ENCODE peak calls at places on chromosomes 1 and 21, in seven cellular contexts. One of them, this sample, is unnamed.

GRCh38 chr1:100265562-100265930 is 470 bp upstream of the RTCA start:
- DNase-seq in right atrium auricular region: no peak
- DNase-seq in mammary epithelial cell: peak; percentile 48
- DNase-seq in tibial artery: no peak
- DNase-seq in BE2C: no peak
- DNase-seq in PC-3: peak; percentile 36
- DNase-seq in naive thymus-derived CD4-positive, alpha-beta T cell: no peak
- DNase-seq in this sample: no peak

GRCh38 chr1:171794085-171794484 is 12.6 kb downstream of the METTL13 start:
- DNase-seq in right atrium auricular region: no peak
- DNase-seq in mammary epithelial cell: peak; percentile 92
- DNase-seq in tibial artery: no peak
- DNase-seq in BE2C: no peak
- DNase-seq in PC-3: peak; percentile 95
- DNase-seq in naive thymus-derived CD4-positive, alpha-beta T cell: no peak
- DNase-seq in this sample: no peak

GRCh38 chr1:207007352-207008033 is 25.1 kb downstream of the C1orf116 start:
- DNase-seq in right atrium auricular region: no peak
- DNase-seq in mammary epithelial cell: peak; percentile 96
- DNase-seq in tibial artery: no peak
- DNase-seq in BE2C: no peak
- DNase-seq in PC-3: peak; percentile 100
- DNase-seq in naive thymus-derived CD4-positive, alpha-beta T cell: no peak
- DNase-seq in this sample: no peak

GRCh38 chr1:186152227-186152944 is 222.7 kb downstream of the TPR start:
- DNase-seq in right atrium auricular region: no peak
- DNase-seq in mammary epithelial cell: peak; percentile 91
- DNase-seq in tibial artery: no peak
- DNase-seq in BE2C: no peak
- DNase-seq in PC-3: peak; percentile 92
- DNase-seq in naive thymus-derived CD4-positive, alpha-beta T cell: no peak
- DNase-seq in this sample: no peak

GRCh38 chr1:54781023-54781723 is 16.9 kb upstream of the PARS2 start:
- DNase-seq in right atrium auricular region: no peak
- DNase-seq in mammary epithelial cell: no peak
- DNase-seq in tibial artery: no peak
- DNase-seq in BE2C: no peak
- DNase-seq in PC-3: no peak
- DNase-seq in naive thymus-derived CD4-positive, alpha-beta T cell: no peak
- DNase-seq in this sample: no peak

GRCh38 chr1:218444173-218444572 is 99.0 kb downstream of the TGFB2 start:
- DNase-seq in right atrium auricular region: no peak
- DNase-seq in mammary epithelial cell: no peak
- DNase-seq in tibial artery: no peak
- DNase-seq in BE2C: no peak
- DNase-seq in PC-3: no peak
- DNase-seq in naive thymus-derived CD4-positive, alpha-beta T cell: no peak
- DNase-seq in this sample: no peak

GRCh38 chr1:91791103-91791502 is 94.8 kb downstream of the TGFBR3 start:
- DNase-seq in right atrium auricular region: no peak
- DNase-seq in mammary epithelial cell: no peak
- DNase-seq in tibial artery: no peak
- DNase-seq in BE2C: no peak
- DNase-seq in PC-3: no peak
- DNase-seq in naive thymus-derived CD4-positive, alpha-beta T cell: no peak
- DNase-seq in this sample: no peak

GRCh38 chr1:33099290-33100118 is 18.6 kb downstream of the AZIN2 start:
- DNase-seq in right atrium auricular region: no peak
- DNase-seq in mammary epithelial cell: peak; percentile 100
- DNase-seq in tibial artery: no peak
- DNase-seq in BE2C: no peak
- DNase-seq in PC-3: peak; percentile 97
- DNase-seq in naive thymus-derived CD4-positive, alpha-beta T cell: peak; percentile 79
- DNase-seq in this sample: peak; percentile 30

GRCh38 chr1:47837866-47838561 is 159.2 kb downstream of the TRABD2B start:
- DNase-seq in right atrium auricular region: no peak
- DNase-seq in mammary epithelial cell: no peak
- DNase-seq in tibial artery: peak; percentile 37
- DNase-seq in BE2C: no peak
- DNase-seq in PC-3: no peak
- DNase-seq in naive thymus-derived CD4-positive, alpha-beta T cell: no peak
- DNase-seq in this sample: no peak

GRCh38 chr21:45386728-45387371 is 18.1 kb upstream of the COL18A1 start:
- DNase-seq in right atrium auricular region: peak; percentile 80
- DNase-seq in mammary epithelial cell: peak; percentile 56
- DNase-seq in tibial artery: peak; percentile 82
- DNase-seq in BE2C: peak; percentile 34
- DNase-seq in PC-3: peak; percentile 75
- DNase-seq in naive thymus-derived CD4-positive, alpha-beta T cell: no peak
- DNase-seq in this sample: no peak

GRCh38 chr21:39263372-39263771 is 50.1 kb downstream of the BRWD1 start:
- DNase-seq in right atrium auricular region: no peak
- DNase-seq in mammary epithelial cell: peak; percentile 24
- DNase-seq in tibial artery: no peak
- DNase-seq in BE2C: no peak
- DNase-seq in PC-3: peak; percentile 15
- DNase-seq in naive thymus-derived CD4-positive, alpha-beta T cell: no peak
- DNase-seq in this sample: no peak

GRCh38 chr1:51236548-51237312 is 657 bp downstream of the RNF11 start:
- DNase-seq in right atrium auricular region: peak; percentile 66
- DNase-seq in mammary epithelial cell: peak; percentile 44
- DNase-seq in tibial artery: peak; percentile 78
- DNase-seq in BE2C: peak; percentile 33
- DNase-seq in PC-3: peak; percentile 26
- DNase-seq in naive thymus-derived CD4-positive, alpha-beta T cell: peak; percentile 54
- DNase-seq in this sample: peak; percentile 13

GRCh38 chr1:37575692-37576091 is 19.0 kb downstream of the DNALI1 start:
- DNase-seq in right atrium auricular region: no peak
- DNase-seq in mammary epithelial cell: no peak
- DNase-seq in tibial artery: no peak
- DNase-seq in BE2C: no peak
- DNase-seq in PC-3: no peak
- DNase-seq in naive thymus-derived CD4-positive, alpha-beta T cell: no peak
- DNase-seq in this sample: no peak

GRCh38 chr1:237875291-237875690 is 15.4 kb downstream of the ZP4 start:
- DNase-seq in right atrium auricular region: no peak
- DNase-seq in mammary epithelial cell: no peak
- DNase-seq in tibial artery: no peak
- DNase-seq in BE2C: no peak
- DNase-seq in PC-3: peak; percentile 63
- DNase-seq in naive thymus-derived CD4-positive, alpha-beta T cell: no peak
- DNase-seq in this sample: no peak

GRCh38 chr1:43668956-43669355 is 19.0 kb downstream of the KDM4A start:
- DNase-seq in right atrium auricular region: no peak
- DNase-seq in mammary epithelial cell: peak; percentile 65
- DNase-seq in tibial artery: no peak
- DNase-seq in BE2C: no peak
- DNase-seq in PC-3: peak; percentile 74
- DNase-seq in naive thymus-derived CD4-positive, alpha-beta T cell: no peak
- DNase-seq in this sample: no peak

GRCh38 chr1:156485984-156486383 is 14.6 kb downstream of the MEF2D start:
- DNase-seq in right atrium auricular region: no peak
- DNase-seq in mammary epithelial cell: no peak
- DNase-seq in tibial artery: no peak
- DNase-seq in BE2C: no peak
- DNase-seq in PC-3: no peak
- DNase-seq in naive thymus-derived CD4-positive, alpha-beta T cell: no peak
- DNase-seq in this sample: no peak

GRCh38 chr1:152367436-152367835 is 7.6 kb upstream of the FLG2 start:
- DNase-seq in right atrium auricular region: no peak
- DNase-seq in mammary epithelial cell: peak; percentile 91
- DNase-seq in tibial artery: no peak
- DNase-seq in BE2C: no peak
- DNase-seq in PC-3: no peak
- DNase-seq in naive thymus-derived CD4-positive, alpha-beta T cell: no peak
- DNase-seq in this sample: no peak
- H3K9me3 ChIP-seq in right atrium auricular region: no peaks in the 10 kb centered on the region
- H3K9me3 ChIP-seq in mammary epithelial cell: no peaks in the 10 kb centered on the region
- H3K9me3 ChIP-seq in tibial artery: peaks cover 14% of the 10 kb centered on the region
- H3K9me3 ChIP-seq in BE2C: no peaks in the 10 kb centered on the region
- H3K9me3 ChIP-seq in PC-3: no peaks in the 10 kb centered on the region
- H3K9me3 ChIP-seq in naive thymus-derived CD4-positive, alpha-beta T cell: no peaks in the 10 kb centered on the region
- H3K9me3 ChIP-seq in this sample: no peaks in the 10 kb centered on the region

GRCh38 chr1:112876315-112876714 is 79.7 kb downstream of the SLC16A1 start:
- DNase-seq in right atrium auricular region: no peak
- DNase-seq in mammary epithelial cell: no peak
- DNase-seq in tibial artery: no peak
- DNase-seq in BE2C: no peak
- DNase-seq in PC-3: no peak
- DNase-seq in naive thymus-derived CD4-positive, alpha-beta T cell: no peak
- DNase-seq in this sample: no peak
- H3K9me3 ChIP-seq in right atrium auricular region: no peaks in the 10 kb centered on the region
- H3K9me3 ChIP-seq in mammary epithelial cell: no peaks in the 10 kb centered on the region
- H3K9me3 ChIP-seq in tibial artery: no peaks in the 10 kb centered on the region
- H3K9me3 ChIP-seq in BE2C: no peaks in the 10 kb centered on the region
- H3K9me3 ChIP-seq in PC-3: no peaks in the 10 kb centered on the region
- H3K9me3 ChIP-seq in naive thymus-derived CD4-positive, alpha-beta T cell: no peaks in the 10 kb centered on the region
- H3K9me3 ChIP-seq in this sample: no peaks in the 10 kb centered on the region

GRCh38 chr1:159030865-159031472 is 21.3 kb downstream of the IFI16 start:
- DNase-seq in right atrium auricular region: no peak
- DNase-seq in mammary epithelial cell: no peak
- DNase-seq in tibial artery: no peak
- DNase-seq in BE2C: no peak
- DNase-seq in PC-3: no peak
- DNase-seq in naive thymus-derived CD4-positive, alpha-beta T cell: no peak
- DNase-seq in this sample: no peak

GRCh38 chr1:159030311-159030710 is 20.6 kb downstream of the IFI16 start:
- DNase-seq in right atrium auricular region: no peak
- DNase-seq in mammary epithelial cell: no peak
- DNase-seq in tibial artery: no peak
- DNase-seq in BE2C: no peak
- DNase-seq in PC-3: no peak
- DNase-seq in naive thymus-derived CD4-positive, alpha-beta T cell: no peak
- DNase-seq in this sample: no peak

GRCh38 chr1:159023723-159024122 is 14.0 kb downstream of the IFI16 start:
- DNase-seq in right atrium auricular region: no peak
- DNase-seq in mammary epithelial cell: no peak
- DNase-seq in tibial artery: no peak
- DNase-seq in BE2C: no peak
- DNase-seq in PC-3: no peak
- DNase-seq in naive thymus-derived CD4-positive, alpha-beta T cell: no peak
- DNase-seq in this sample: no peak

DNA sequence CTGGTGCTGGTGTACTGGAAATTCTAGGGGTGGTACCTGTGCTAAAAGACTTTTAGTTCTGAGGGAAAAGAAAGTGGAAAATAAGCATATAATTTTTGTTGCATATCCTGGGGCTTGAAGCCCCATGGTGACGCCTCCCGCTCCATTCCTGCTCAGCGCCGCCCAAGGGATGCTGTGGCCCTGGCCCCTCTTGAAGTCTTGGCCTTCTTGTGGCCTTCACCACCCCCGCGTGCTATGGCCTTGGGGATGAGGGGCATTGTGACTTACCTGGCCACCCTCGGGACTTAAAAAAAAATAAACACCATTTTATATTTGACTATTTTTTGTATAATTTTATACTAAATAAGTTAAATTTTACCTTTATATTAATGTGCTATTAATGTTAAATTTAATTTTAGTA is 15.3 kb downstream of the IFI16 start:
- DNase-seq in right atrium auricular region: no peak
- DNase-seq in mammary epithelial cell: no peak
- DNase-seq in tibial artery: no peak
- DNase-seq in BE2C: no peak
- DNase-seq in PC-3: no peak
- DNase-seq in naive thymus-derived CD4-positive, alpha-beta T cell: no peak
- DNase-seq in this sample: no peak
- H3K9me3 ChIP-seq in right atrium auricular region: no peaks in the 10 kb centered on the region
- H3K9me3 ChIP-seq in mammary epithelial cell: no peaks in the 10 kb centered on the region
- H3K9me3 ChIP-seq in tibial artery: peaks cover 5% of the 10 kb centered on the region
- H3K9me3 ChIP-seq in BE2C: no peaks in the 10 kb centered on the region
- H3K9me3 ChIP-seq in PC-3: no peaks in the 10 kb centered on the region
- H3K9me3 ChIP-seq in naive thymus-derived CD4-positive, alpha-beta T cell: no peaks in the 10 kb centered on the region
- H3K9me3 ChIP-seq in this sample: no peaks in the 10 kb centered on the region

GRCh38 chr1:4305526-4306301 is 348.7 kb upstream of the AJAP1 start:
- DNase-seq in right atrium auricular region: no peak
- DNase-seq in mammary epithelial cell: no peak
- DNase-seq in tibial artery: no peak
- DNase-seq in BE2C: no peak
- DNase-seq in PC-3: no peak
- DNase-seq in naive thymus-derived CD4-positive, alpha-beta T cell: no peak
- DNase-seq in this sample: no peak
- H3K9me3 ChIP-seq in right atrium auricular region: no peaks in the 10 kb centered on the region
- H3K9me3 ChIP-seq in mammary epithelial cell: peaks cover 31% of the 10 kb centered on the region
- H3K9me3 ChIP-seq in tibial artery: peaks cover 5% of the 10 kb centered on the region
- H3K9me3 ChIP-seq in BE2C: no peaks in the 10 kb centered on the region
- H3K9me3 ChIP-seq in PC-3: no peaks in the 10 kb centered on the region
- H3K9me3 ChIP-seq in naive thymus-derived CD4-positive, alpha-beta T cell: no peaks in the 10 kb centered on the region
- H3K9me3 ChIP-seq in this sample: no peaks in the 10 kb centered on the region